ENCODE peak calls at places on chromosomes 4 and X, in ten cellular contexts. One of them, this sample, is unnamed.

GRCh38 chr4:25722964-25723363 is 67.3 kb downstream of the SLC34A2 start:
- DNase-seq in CD8-positive, alpha-beta T cell: no peak
- DNase-seq in IMR-90: no peak
- DNase-seq in A549: no peak
- DNase-seq in psoas muscle: no peak
- DNase-seq in tibial nerve: no peak
- DNase-seq in RCC 7860: no peak
- DNase-seq in NCI-H774: no peak
- DNase-seq in EL: no peak
- DNase-seq in NCI-H1105 treated with DMSO at 0.1 percent for 48 hours: no peak
- DNase-seq in this sample: no peak

GRCh38 chr4:153573881-153574807 is 108.0 kb downstream of the TMEM131L start:
- DNase-seq in CD8-positive, alpha-beta T cell: peak; percentile 39
- DNase-seq in IMR-90: peak; percentile 88
- DNase-seq in A549: peak; percentile 51
- DNase-seq in psoas muscle: peak; percentile 37
- DNase-seq in tibial nerve: peak; percentile 72
- DNase-seq in RCC 7860: peak; percentile 17
- DNase-seq in NCI-H774: no peak
- DNase-seq in EL: peak; percentile 74
- DNase-seq in NCI-H1105 treated with DMSO at 0.1 percent for 48 hours: peak; percentile 40
- DNase-seq in this sample: peak; percentile 41

GRCh38 chr4:2796261-2797187 is 3.6 kb downstream of the SH3BP2 start:
- DNase-seq in CD8-positive, alpha-beta T cell: no peak
- DNase-seq in IMR-90: peak; percentile 52
- DNase-seq in A549: peak; percentile 82
- DNase-seq in psoas muscle: peak; percentile 12
- DNase-seq in tibial nerve: no peak
- DNase-seq in RCC 7860: peak; percentile 95
- DNase-seq in NCI-H774: no peak
- DNase-seq in EL: peak; percentile 94
- DNase-seq in NCI-H1105 treated with DMSO at 0.1 percent for 48 hours: no peak
- DNase-seq in this sample: peak; percentile 84

GRCh38 chr4:6900181-6900812 is 9.3 kb upstream of the TBC1D14 start:
- DNase-seq in CD8-positive, alpha-beta T cell: no peak
- DNase-seq in IMR-90: no peak
- DNase-seq in A549: no peak
- DNase-seq in psoas muscle: no peak
- DNase-seq in tibial nerve: no peak
- DNase-seq in RCC 7860: no peak
- DNase-seq in NCI-H774: no peak
- DNase-seq in EL: no peak
- DNase-seq in NCI-H1105 treated with DMSO at 0.1 percent for 48 hours: no peak
- DNase-seq in this sample: no peak

GRCh38 chr4:88630756-88631155 is 38.5 kb downstream of the HERC3 start:
- DNase-seq in CD8-positive, alpha-beta T cell: no peak
- DNase-seq in IMR-90: peak; percentile 80
- DNase-seq in A549: no peak
- DNase-seq in psoas muscle: no peak
- DNase-seq in tibial nerve: no peak
- DNase-seq in RCC 7860: peak; percentile 53
- DNase-seq in NCI-H774: no peak
- DNase-seq in EL: peak; percentile 70
- DNase-seq in NCI-H1105 treated with DMSO at 0.1 percent for 48 hours: no peak
- DNase-seq in this sample: peak; percentile 66

GRCh38 chrX:54821310-54821709 is 13.8 kb downstream of the MAGED2 start:
- DNase-seq in CD8-positive, alpha-beta T cell: no peak
- DNase-seq in IMR-90: no peak
- DNase-seq in A549: no peak
- DNase-seq in psoas muscle: no peak
- DNase-seq in tibial nerve: no peak
- DNase-seq in RCC 7860: no peak
- DNase-seq in NCI-H774: no peak
- DNase-seq in EL: no peak
- DNase-seq in NCI-H1105 treated with DMSO at 0.1 percent for 48 hours: no peak
- DNase-seq in this sample: no peak

GRCh38 chrX:118164138-118164537 is 47.5 kb upstream of the KLHL13 start:
- DNase-seq in CD8-positive, alpha-beta T cell: no peak
- DNase-seq in IMR-90: peak; percentile 48
- DNase-seq in A549: no peak
- DNase-seq in psoas muscle: no peak
- DNase-seq in tibial nerve: no peak
- DNase-seq in RCC 7860: no peak
- DNase-seq in NCI-H774: no peak
- DNase-seq in EL: no peak
- DNase-seq in NCI-H1105 treated with DMSO at 0.1 percent for 48 hours: no peak
- DNase-seq in this sample: no peak

GRCh38 chr4:11529625-11530201 is 101.0 kb upstream of the HS3ST1 start:
- DNase-seq in CD8-positive, alpha-beta T cell: no peak
- DNase-seq in IMR-90: peak; percentile 89
- DNase-seq in A549: peak; percentile 56
- DNase-seq in psoas muscle: no peak
- DNase-seq in tibial nerve: no peak
- DNase-seq in RCC 7860: no peak
- DNase-seq in NCI-H774: peak; percentile 60
- DNase-seq in EL: no peak
- DNase-seq in NCI-H1105 treated with DMSO at 0.1 percent for 48 hours: no peak
- DNase-seq in this sample: peak; percentile 2

GRCh38 chrX:109344666-109345065 is 137.2 kb downstream of the GUCY2F start:
- DNase-seq in CD8-positive, alpha-beta T cell: no peak
- DNase-seq in IMR-90: no peak
- DNase-seq in A549: no peak
- DNase-seq in psoas muscle: no peak
- DNase-seq in tibial nerve: no peak
- DNase-seq in RCC 7860: no peak
- DNase-seq in NCI-H774: no peak
- DNase-seq in EL: peak; percentile 8
- DNase-seq in NCI-H1105 treated with DMSO at 0.1 percent for 48 hours: no peak
- DNase-seq in this sample: no peak

GRCh38 chr4:73142995-73143547 is 73.6 kb upstream of the COX18 start:
- DNase-seq in CD8-positive, alpha-beta T cell: no peak
- DNase-seq in IMR-90: no peak
- DNase-seq in A549: no peak
- DNase-seq in psoas muscle: no peak
- DNase-seq in tibial nerve: no peak
- DNase-seq in RCC 7860: no peak
- DNase-seq in NCI-H774: no peak
- DNase-seq in EL: no peak
- DNase-seq in NCI-H1105 treated with DMSO at 0.1 percent for 48 hours: no peak
- DNase-seq in this sample: peak; percentile 3

GRCh38 chrX:72123471-72124185 is 8.1 kb downstream of the RTL5 start:
- DNase-seq in CD8-positive, alpha-beta T cell: no peak
- DNase-seq in IMR-90: peak; percentile 5
- DNase-seq in A549: no peak
- DNase-seq in psoas muscle: peak; percentile 43
- DNase-seq in tibial nerve: peak; percentile 20
- DNase-seq in RCC 7860: no peak
- DNase-seq in NCI-H774: no peak
- DNase-seq in EL: no peak
- DNase-seq in NCI-H1105 treated with DMSO at 0.1 percent for 48 hours: no peak
- DNase-seq in this sample: no peak

GRCh38 chrX:119488749-119489148 is 20.5 kb downstream of the SLC25A5 start:
- DNase-seq in CD8-positive, alpha-beta T cell: peak; percentile 9
- DNase-seq in IMR-90: peak; percentile 51
- DNase-seq in A549: peak; percentile 81
- DNase-seq in psoas muscle: peak; percentile 25
- DNase-seq in tibial nerve: peak; percentile 72
- DNase-seq in RCC 7860: peak; percentile 7
- DNase-seq in NCI-H774: peak; percentile 41
- DNase-seq in EL: peak; percentile 44
- DNase-seq in NCI-H1105 treated with DMSO at 0.1 percent for 48 hours: peak; percentile 16
- DNase-seq in this sample: peak; percentile 2

GRCh38 chrX:127138218-127138617 is 318.7 kb downstream of the PRR32 start:
- DNase-seq in CD8-positive, alpha-beta T cell: no peak
- DNase-seq in IMR-90: no peak
- DNase-seq in A549: no peak
- DNase-seq in psoas muscle: no peak
- DNase-seq in tibial nerve: no peak
- DNase-seq in RCC 7860: no peak
- DNase-seq in NCI-H774: no peak
- DNase-seq in EL: no peak
- DNase-seq in NCI-H1105 treated with DMSO at 0.1 percent for 48 hours: no peak
- DNase-seq in this sample: no peak

GRCh38 chrX:2697306-2697705 is 6.2 kb downstream of the CD99 start:
- DNase-seq in CD8-positive, alpha-beta T cell: no peak
- DNase-seq in IMR-90: no peak
- DNase-seq in A549: no peak
- DNase-seq in psoas muscle: no peak
- DNase-seq in tibial nerve: no peak
- DNase-seq in RCC 7860: no peak
- DNase-seq in NCI-H774: no peak
- DNase-seq in EL: no peak
- DNase-seq in NCI-H1105 treated with DMSO at 0.1 percent for 48 hours: no peak
- DNase-seq in this sample: no peak

GRCh38 chr4:101103381-101104142 is 243.8 kb downstream of the PPP3CA start:
- DNase-seq in CD8-positive, alpha-beta T cell: no peak
- DNase-seq in IMR-90: peak; percentile 48
- DNase-seq in A549: no peak
- DNase-seq in psoas muscle: no peak
- DNase-seq in tibial nerve: no peak
- DNase-seq in RCC 7860: no peak
- DNase-seq in NCI-H774: no peak
- DNase-seq in EL: no peak
- DNase-seq in NCI-H1105 treated with DMSO at 0.1 percent for 48 hours: no peak
- DNase-seq in this sample: no peak

GRCh38 chr4:1592179-1593037 is 91.7 kb downstream of the FAM53A start:
- DNase-seq in CD8-positive, alpha-beta T cell: no peak
- DNase-seq in IMR-90: no peak
- DNase-seq in A549: no peak
- DNase-seq in psoas muscle: no peak
- DNase-seq in tibial nerve: no peak
- DNase-seq in RCC 7860: no peak
- DNase-seq in NCI-H774: no peak
- DNase-seq in EL: no peak
- DNase-seq in NCI-H1105 treated with DMSO at 0.1 percent for 48 hours: no peak
- DNase-seq in this sample: no peak

GRCh38 chr4:16508968-16509367 is 282.7 kb upstream of the TAPT1 start:
- DNase-seq in CD8-positive, alpha-beta T cell: no peak
- DNase-seq in IMR-90: no peak
- DNase-seq in A549: peak; percentile 10
- DNase-seq in psoas muscle: no peak
- DNase-seq in tibial nerve: no peak
- DNase-seq in RCC 7860: no peak
- DNase-seq in NCI-H774: no peak
- DNase-seq in EL: no peak
- DNase-seq in NCI-H1105 treated with DMSO at 0.1 percent for 48 hours: no peak
- DNase-seq in this sample: no peak

GRCh38 chrX:105823092-105823454 is 734 bp downstream of the NRK start:
- DNase-seq in CD8-positive, alpha-beta T cell: no peak
- DNase-seq in IMR-90: no peak
- DNase-seq in A549: no peak
- DNase-seq in psoas muscle: no peak
- DNase-seq in tibial nerve: no peak
- DNase-seq in RCC 7860: no peak
- DNase-seq in NCI-H774: no peak
- DNase-seq in EL: no peak
- DNase-seq in NCI-H1105 treated with DMSO at 0.1 percent for 48 hours: no peak
- DNase-seq in this sample: no peak

GRCh38 chr4:83212041-83212851 is 72.4 kb downstream of the COQ2 start:
- DNase-seq in CD8-positive, alpha-beta T cell: peak; percentile 35
- DNase-seq in IMR-90: no peak
- DNase-seq in A549: no peak
- DNase-seq in psoas muscle: no peak
- DNase-seq in tibial nerve: no peak
- DNase-seq in RCC 7860: no peak
- DNase-seq in NCI-H774: peak; percentile 5
- DNase-seq in EL: no peak
- DNase-seq in NCI-H1105 treated with DMSO at 0.1 percent for 48 hours: no peak
- DNase-seq in this sample: no peak